ENCODE peak calls at places on chromosomes 3 and 15, in four cellular contexts. T, U, M and I are unnamed samples.
A peak's percentile ranks its signal among the peaks of the same experiment; 100 is the strongest.

GRCh38 chr15:72782274-72782992 is 1.1 kb downstream of the ADPGK start:
- DNase-seq in U (no peak), T (no peak), M (no peak), I (no peak)

GRCh38 chr3:125058959-125059358 is 3.2 kb upstream of the HEG1 start:
- DNase-seq in U (no peak), M (no peak), T (no peak), I (no peak)

GRCh38 chr15:61301701-61302100 is 72.6 kb upstream of the RORA start:
- DNase-seq in U (no peak), M (no peak), T (no peak), I (no peak)

GRCh38 chr3:29775352-29775751 is 494.5 kb downstream of the RBMS3 start:
- DNase-seq in M (no peak), U (no peak), T (no peak), I (no peak)

GRCh38 chr3:53150247-53151085 is 10.5 kb upstream of the PRKCD start:
- DNase-seq in U (peak; percentile 43), T (no peak), M (no peak), I (no peak)

GRCh38 chr15:22253676-22254408 is 173.5 kb downstream of the OR4M2 start:
- DNase-seq in T (no peak), U (no peak), M (no peak), I (no peak)

GRCh38 chr15:71386448-71387236 is 271.4 kb downstream of the THSD4 start:
- DNase-seq in M (no peak), U (no peak), T (no peak), I (no peak)

GRCh38 chr3:42654331-42655201 is 1.1 kb downstream of the ZBTB47 start:
- DNase-seq in U (peak; percentile 60), T (no peak), M (no peak), I (peak; percentile 52)

GRCh38 chr3:33211444-33211843 is 7.2 kb downstream of the SUSD5 start:
- DNase-seq in M (no peak), T (peak; percentile 51), U (peak; percentile 37), I (no peak)

GRCh38 chr15:33581032-33581431 is 270.3 kb downstream of the RYR3 start:
- DNase-seq in M (no peak), T (no peak), U (no peak), I (no peak)

GRCh38 chr3:184583345-184584000 is 21.9 kb downstream of the EPHB3 start:
- DNase-seq in U (no peak), T (no peak), M (no peak), I (no peak)

GRCh38 chr15:90873998-90874605 is 5.7 kb downstream of the FURIN start:
- DNase-seq in T (no peak), U (no peak), M (no peak), I (no peak)

GRCh38 chr15:98964461-98965454 is 42.8 kb downstream of the PGPEP1L start:
- DNase-seq in M (no peak), U (no peak), T (no peak), I (no peak)

GRCh38 chr3:100319951-100320350 is 14.6 kb upstream of the NIT2 start:
- DNase-seq in M (no peak), T (no peak), U (no peak), I (no peak)

GRCh38 chr3:12187448-12188327 is 29.0 kb upstream of the TIMP4 start:
- DNase-seq in U (peak; percentile 44), T (no peak), M (peak; percentile 87), I (no peak)

GRCh38 chr3:43525941-43526607 is 95.7 kb downstream of the ANO10 start:
- DNase-seq in M (no peak), U (no peak), T (no peak), I (no peak)

GRCh38 chr3:72818915-72819314 is 29.3 kb downstream of the SHQ1 start:
- DNase-seq in T (no peak), M (no peak), U (peak; percentile 30), I (no peak)

GRCh38 chr3:148953094-148953493 is 38.2 kb upstream of the GYG1 start:
- DNase-seq in U (no peak), M (no peak), T (no peak), I (no peak)

GRCh38 chr3:40464339-40465110 is 7.4 kb downstream of the RPL14 start:
- DNase-seq in U (no peak), T (no peak), M (no peak), I (no peak)

GRCh38 chr15:97504031-97504430 is 456.5 kb upstream of the ARRDC4 start:
- DNase-seq in M (no peak), U (no peak), T (no peak), I (no peak)

GRCh38 chr15:29857196-29857595 is 34.9 kb upstream of the TJP1 start:
- DNase-seq in U (no peak), T (no peak), M (no peak), I (no peak)

GRCh38 chr3:177478170-177478859 is 281.0 kb upstream of the TBL1XR1 start:
- DNase-seq in T (peak; percentile 28), U (peak; percentile 48), M (no peak), I (no peak)

DNA sequence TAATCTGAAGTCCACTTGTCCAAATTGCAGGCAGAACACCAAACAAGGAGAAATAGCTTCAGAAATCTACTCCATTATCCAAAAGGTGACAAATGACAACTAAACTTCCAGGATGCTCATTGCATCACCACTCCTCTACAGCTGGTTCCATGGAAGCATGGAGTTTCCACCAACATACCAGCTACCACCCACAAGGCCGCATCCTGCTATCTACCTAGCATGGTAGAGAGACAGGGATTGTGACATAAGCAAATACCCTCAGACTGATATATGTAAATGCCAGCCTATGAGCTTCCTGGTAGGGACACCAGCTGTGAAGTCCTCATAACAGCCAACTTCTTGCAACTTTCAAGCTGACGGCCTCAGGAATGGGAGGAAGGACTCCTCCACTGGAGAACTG is at the start of gene TRIM42:
- DNase-seq in U (no peak), M (no peak), T (no peak), I (no peak)
- H3K27ac ChIP-seq in U (no peak within 1 kb of the TSS), M (no peak within 1 kb of the TSS), T (no peak within 1 kb of the TSS), I (no peak within 1 kb of the TSS)

DNA sequence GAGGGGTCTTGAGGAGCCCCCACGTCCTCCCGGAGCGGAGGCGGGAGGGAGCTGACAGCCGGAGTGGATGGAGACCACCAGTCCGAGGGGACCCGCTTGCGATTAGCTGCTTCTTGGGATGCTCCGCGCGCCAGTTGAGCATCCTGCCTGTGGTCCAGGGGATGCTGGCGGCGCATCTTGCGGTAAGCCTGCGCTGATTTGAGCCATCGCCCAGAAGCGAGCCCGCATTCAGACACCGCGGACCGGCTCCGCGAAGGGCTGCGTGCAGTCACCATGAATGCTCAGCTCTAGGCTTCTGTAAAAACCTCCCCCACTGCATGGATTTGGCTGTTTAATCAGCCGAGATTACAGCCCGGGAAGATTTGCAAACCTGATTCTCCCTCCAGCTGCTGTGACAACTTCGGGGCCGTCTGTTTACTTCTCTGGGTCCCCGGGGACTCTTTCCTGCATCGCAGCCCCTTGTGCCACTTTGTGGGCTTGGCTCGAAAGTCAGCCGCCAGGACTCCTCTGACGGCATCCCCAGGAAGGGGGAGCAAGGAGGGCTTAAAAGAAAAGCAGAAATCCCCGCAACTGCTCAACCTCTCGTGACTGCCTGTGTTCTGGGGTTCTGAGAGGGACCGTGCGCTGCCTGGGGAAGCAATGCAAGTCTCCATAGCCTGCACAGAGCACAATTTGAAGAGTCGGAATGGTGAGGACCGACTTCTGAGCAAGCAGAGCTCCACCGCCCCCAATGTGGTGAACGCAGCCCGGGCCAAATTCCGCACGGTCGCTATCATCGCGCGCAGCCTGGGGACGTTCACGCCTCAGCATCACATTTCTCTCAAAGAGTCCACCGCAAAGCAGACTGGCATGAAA is 171.1 kb downstream of the KCNAB1 start:
- DNase-seq in T (no peak), M (no peak), U (peak; percentile 33), I (peak; percentile 60)
- H3K4me3 ChIP-seq in T (no peak overlapping the region), M (peak overlapping the region; percentile 28), U (peak overlapping the region; percentile 40), I (peak overlapping the region; percentile 28)

GRCh38 chr15:23855260-23855659 is 168.2 kb upstream of the NDN start:
- DNase-seq in U (no peak), M (no peak), T (no peak), I (no peak)
- H3K27ac ChIP-seq in U (no peak overlapping the region), M (no peak overlapping the region), T (no peak overlapping the region), I (no peak overlapping the region)

GRCh38 chr15:83694538-83694937 is 40.6 kb downstream of the ADAMTSL3 start:
- DNase-seq in M (no peak), U (no peak), T (no peak), I (no peak)
- H3K4me3 ChIP-seq in M (no peak overlapping the region), U (peak overlapping the region; percentile 22), T (no peak overlapping the region), I (no peak overlapping the region)

GRCh38 chr15:58465866-58466517 is 34.2 kb downstream of the LIPC start:
- DNase-seq in U (no peak), M (no peak), T (no peak), I (no peak)

GRCh38 chr15:58467722-58468436 is 36.1 kb downstream of the LIPC start:
- DNase-seq in T (no peak), U (no peak), M (no peak), I (no peak)

GRCh38 chr15:58466566-58466965 is 34.8 kb downstream of the LIPC start:
- DNase-seq in M (no peak), U (no peak), T (no peak), I (no peak)

GRCh38 chr15:58465070-58465469 is 33.3 kb downstream of the LIPC start:
- DNase-seq in U (no peak), T (no peak), M (no peak), I (no peak)

DNA sequence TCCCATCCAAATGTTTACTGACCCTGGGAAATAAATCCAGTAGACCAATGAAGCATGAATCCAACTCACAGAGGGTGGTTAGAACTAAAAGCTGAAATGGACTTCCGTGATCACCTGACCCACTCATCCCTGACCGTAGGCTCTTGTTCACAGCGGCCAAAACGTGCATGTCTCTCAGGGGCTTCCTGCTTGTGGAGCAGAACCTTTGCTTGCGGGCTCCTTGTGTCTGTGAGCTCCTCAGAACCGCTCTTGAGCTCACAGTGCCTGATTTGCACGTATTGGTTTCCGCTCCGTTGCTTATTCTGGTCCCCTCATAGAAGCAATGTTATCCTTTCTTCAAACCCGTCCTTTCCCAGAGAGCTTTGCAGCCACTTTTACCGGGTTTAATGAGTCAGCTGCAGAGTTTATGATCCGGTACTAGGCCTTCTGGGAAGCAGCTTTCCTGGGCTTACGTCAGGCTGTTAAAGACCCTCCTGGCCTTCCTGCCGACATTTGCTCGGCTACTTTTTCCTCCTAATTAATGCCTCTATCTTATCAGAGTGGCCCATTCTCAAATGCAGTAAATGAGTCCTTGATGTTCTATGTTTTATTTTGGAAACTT is 35.4 kb downstream of the LIPC start:
- DNase-seq in M (no peak), T (no peak), U (no peak), I (no peak)
- H3K27ac ChIP-seq in M (peak overlapping the region; percentile 44), T (peak overlapping the region; percentile 96), U (no peak overlapping the region), I (no peak overlapping the region)

DNA sequence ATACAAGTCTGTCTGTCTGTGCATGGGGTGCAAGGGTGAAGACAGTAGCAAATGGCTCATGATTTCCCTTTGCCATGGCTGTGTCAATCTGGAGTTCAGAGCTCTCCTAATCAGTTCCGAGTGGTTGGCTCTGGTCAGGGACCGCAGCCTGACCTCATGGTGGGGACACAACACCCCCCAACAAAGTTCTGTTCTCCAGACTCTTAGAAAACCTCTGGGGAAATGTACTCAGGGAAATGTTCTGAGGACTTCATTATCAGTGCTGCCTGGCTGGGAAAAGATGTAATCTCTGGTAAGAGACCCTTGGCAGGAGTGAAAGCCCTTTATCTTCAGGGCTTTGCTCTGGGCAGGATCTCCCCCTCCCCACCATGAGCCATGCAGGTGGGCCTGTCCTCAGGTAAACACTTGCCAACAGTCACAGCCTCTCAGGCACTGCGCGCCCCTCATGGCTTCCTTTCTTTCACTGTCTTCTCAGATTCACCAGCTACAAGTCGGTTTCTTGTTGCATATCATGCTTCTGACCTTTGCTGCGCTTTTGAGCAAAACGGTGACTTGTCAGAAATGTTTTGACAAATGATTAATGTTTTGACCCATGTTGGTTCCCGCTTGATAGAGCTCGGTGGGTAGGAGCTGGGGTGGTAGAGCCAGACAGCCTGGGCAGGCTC is 95.5 kb downstream of the ST6GAL1 start:
- DNase-seq in U (no peak), T (no peak), M (no peak), I (no peak)
- H3K4me3 ChIP-seq in U (no peak overlapping the region), T (no peak overlapping the region), M (no peak overlapping the region), I (no peak overlapping the region)